ENCODE peak calls at places on chromosomes 6 and 20, in five cellular contexts. One of them, this sample, is unnamed.

GRCh38 chr20:36666181-36666740 is 20.3 kb upstream of the SLA2 start:
- DNase-seq in HEK293T: no peak
- DNase-seq in mucosa of descending colon: no peak
- DNase-seq in activated effector memory CD4-positive, alpha-beta T cell treated with Interleukin-2 at 50 U/mL for 16 hours: no peak
- DNase-seq in skeletal muscle cell: no peak
- DNase-seq in this sample: no peak

GRCh38 chr20:24491043-24491756 is 21.8 kb downstream of the SYNDIG1 start:
- DNase-seq in HEK293T: no peak
- DNase-seq in mucosa of descending colon: no peak
- DNase-seq in skeletal muscle cell: no peak
- DNase-seq in activated effector memory CD4-positive, alpha-beta T cell treated with Interleukin-2 at 50 U/mL for 16 hours: no peak
- DNase-seq in this sample: no peak

GRCh38 chr6:2817778-2818443 is 23.8 kb downstream of the SERPINB1 start:
- DNase-seq in mucosa of descending colon: no peak
- DNase-seq in HEK293T: no peak
- DNase-seq in skeletal muscle cell: no peak
- DNase-seq in activated effector memory CD4-positive, alpha-beta T cell treated with Interleukin-2 at 50 U/mL for 16 hours: no peak
- DNase-seq in this sample: no peak

GRCh38 chr6:47207261-47207660 is 102.4 kb downstream of the TNFRSF21 start:
- DNase-seq in mucosa of descending colon: no peak
- DNase-seq in activated effector memory CD4-positive, alpha-beta T cell treated with Interleukin-2 at 50 U/mL for 16 hours: no peak
- DNase-seq in skeletal muscle cell: no peak
- DNase-seq in HEK293T: no peak
- DNase-seq in this sample: no peak

GRCh38 chr20:17875106-17875980 is 93.3 kb downstream of the SNX5 start:
- DNase-seq in mucosa of descending colon: peak
- DNase-seq in HEK293T: no peak
- DNase-seq in skeletal muscle cell: peak
- DNase-seq in activated effector memory CD4-positive, alpha-beta T cell treated with Interleukin-2 at 50 U/mL for 16 hours: no peak
- DNase-seq in this sample: peak

GRCh38 chr6:79864421-79864820 is 82.9 kb downstream of the ELOVL4 start:
- DNase-seq in HEK293T: no peak
- DNase-seq in skeletal muscle cell: no peak
- DNase-seq in mucosa of descending colon: no peak
- DNase-seq in activated effector memory CD4-positive, alpha-beta T cell treated with Interleukin-2 at 50 U/mL for 16 hours: no peak
- DNase-seq in this sample: no peak

GRCh38 chr6:36314221-36315014 is 22.3 kb downstream of the BNIP5 start:
- DNase-seq in mucosa of descending colon: no peak
- DNase-seq in HEK293T: no peak
- DNase-seq in skeletal muscle cell: no peak
- DNase-seq in activated effector memory CD4-positive, alpha-beta T cell treated with Interleukin-2 at 50 U/mL for 16 hours: no peak
- DNase-seq in this sample: no peak

GRCh38 chr6:164025180-164025579 is 610.7 kb downstream of the QKI start:
- DNase-seq in activated effector memory CD4-positive, alpha-beta T cell treated with Interleukin-2 at 50 U/mL for 16 hours: no peak
- DNase-seq in HEK293T: no peak
- DNase-seq in skeletal muscle cell: no peak
- DNase-seq in mucosa of descending colon: no peak
- DNase-seq in this sample: no peak

This sample was measured in kidney.